ENCODE peak calls at places on chromosome 1, in six cellular contexts. One of them, this sample, is unnamed.

GRCh38 chr1:6471086-6471841 is 5.3 kb upstream of the TNFRSF25 start:
- DNase-seq in brain pericyte: no peak
- DNase-seq in HFF-Myc: no peak
- DNase-seq in D341Med: no peak
- DNase-seq in ecto neural progenitor cell: no peak
- DNase-seq in ureter: peak; percentile 85
- DNase-seq in this sample: no peak

GRCh38 chr1:67537647-67538018 is 107.4 kb upstream of the SERBP1 start:
- DNase-seq in D341Med: no peak
- DNase-seq in HFF-Myc: no peak
- DNase-seq in brain pericyte: no peak
- DNase-seq in ureter: no peak
- DNase-seq in ecto neural progenitor cell: no peak
- DNase-seq in this sample: no peak

GRCh38 chr1:28796321-28797213 is 15.4 kb upstream of the OPRD1 start:
- DNase-seq in ureter: no peak
- DNase-seq in HFF-Myc: no peak
- DNase-seq in D341Med: no peak
- DNase-seq in brain pericyte: no peak
- DNase-seq in ecto neural progenitor cell: no peak
- DNase-seq in this sample: no peak

GRCh38 chr1:111309690-111310089 is 19.0 kb downstream of the CHIA start:
- DNase-seq in ureter: no peak
- DNase-seq in HFF-Myc: no peak
- DNase-seq in D341Med: no peak
- DNase-seq in ecto neural progenitor cell: no peak
- DNase-seq in brain pericyte: no peak
- DNase-seq in this sample: no peak

GRCh38 chr1:201739492-201740085 is 89.4 kb upstream of the IPO9 start:
- DNase-seq in HFF-Myc: no peak
- DNase-seq in D341Med: peak; percentile 54
- DNase-seq in ecto neural progenitor cell: peak; percentile 74
- DNase-seq in brain pericyte: no peak
- DNase-seq in ureter: no peak
- DNase-seq in this sample: peak; percentile 77

GRCh38 chr1:179288977-179289376 is 4.6 kb upstream of the SOAT1 start:
- DNase-seq in brain pericyte: no peak
- DNase-seq in ureter: no peak
- DNase-seq in ecto neural progenitor cell: no peak
- DNase-seq in HFF-Myc: no peak
- DNase-seq in D341Med: no peak
- DNase-seq in this sample: no peak

GRCh38 chr1:32927441-32927840 is 26.3 kb upstream of the TMEM54 start:
- DNase-seq in ecto neural progenitor cell: no peak
- DNase-seq in brain pericyte: no peak
- DNase-seq in ureter: no peak
- DNase-seq in HFF-Myc: no peak
- DNase-seq in D341Med: no peak
- DNase-seq in this sample: no peak

GRCh38 chr1:54803761-54804470 is 2.8 kb upstream of the TTC22 start:
- DNase-seq in ecto neural progenitor cell: no peak
- DNase-seq in D341Med: no peak
- DNase-seq in HFF-Myc: no peak
- DNase-seq in brain pericyte: no peak
- DNase-seq in ureter: no peak
- DNase-seq in this sample: no peak

GRCh38 chr1:38528600-38528999 is 331.0 kb downstream of the RRAGC start:
- DNase-seq in D341Med: no peak
- DNase-seq in ureter: no peak
- DNase-seq in HFF-Myc: no peak
- DNase-seq in brain pericyte: no peak
- DNase-seq in ecto neural progenitor cell: no peak
- DNase-seq in this sample: no peak

GRCh38 chr1:15680614-15681345 is 3.3 kb upstream of the PLEKHM2 start:
- DNase-seq in ureter: no peak
- DNase-seq in D341Med: no peak
- DNase-seq in HFF-Myc: no peak
- DNase-seq in ecto neural progenitor cell: no peak
- DNase-seq in brain pericyte: no peak
- DNase-seq in this sample: no peak

GRCh38 chr1:43565600-43566360 is 35.1 kb downstream of the PTPRF start:
- DNase-seq in brain pericyte: no peak
- DNase-seq in HFF-Myc: no peak
- DNase-seq in ecto neural progenitor cell: peak; percentile 87
- DNase-seq in D341Med: no peak
- DNase-seq in ureter: peak; percentile 66
- DNase-seq in this sample: peak; percentile 82

GRCh38 chr1:84833198-84833597 is 59.8 kb downstream of the LPAR3 start:
- DNase-seq in ureter: no peak
- DNase-seq in brain pericyte: no peak
- DNase-seq in D341Med: no peak
- DNase-seq in ecto neural progenitor cell: no peak
- DNase-seq in HFF-Myc: no peak
- DNase-seq in this sample: no peak

GRCh38 chr1:183554577-183554976 is 35.7 kb downstream of the NCF2 start:
- DNase-seq in brain pericyte: no peak
- DNase-seq in D341Med: no peak
- DNase-seq in ecto neural progenitor cell: no peak
- DNase-seq in ureter: no peak
- DNase-seq in HFF-Myc: no peak
- DNase-seq in this sample: no peak

This sample was measured in type B pancreatic cell.